ENCODE peak calls at places on chromosome 21, in ten cellular contexts. H, M, A, U, N, J, F, S, P and E are unnamed samples.

GRCh38 chr21:41821756-41822431 is 55.0 kb upstream of the RIPK4 start:
- DNase-seq in H (no peak), S (peak), P (no peak), N (no peak), A (no peak), F (no peak), U (no peak), M (no peak), J (no peak), E (peak)

GRCh38 chr21:31872452-31873274 is at the start of gene HUNK:
- DNase-seq in H (peak), J (peak), M (peak), U (no peak), A (peak), F (peak), S (no peak), N (no peak), P (peak), E (no peak)

GRCh38 chr21:28550057-28550825 is 442.4 kb downstream of the LTN1 start:
- DNase-seq in P (no peak), U (no peak), F (peak), N (no peak), H (no peak), A (no peak), M (peak), S (no peak), J (no peak), E (no peak)

GRCh38 chr21:44687671-44688070 is 5.7 kb upstream of the KRTAP12-1 start:
- DNase-seq in P (no peak), F (no peak), N (no peak), A (no peak), J (no peak), H (peak), U (no peak), S (no peak), M (no peak), E (no peak)

GRCh38 chr21:38810826-38811164 is 5.1 kb downstream of the ETS2 start:
- DNase-seq in H (no peak), J (no peak), S (no peak), P (no peak), F (no peak), A (no peak), N (no peak), U (no peak), M (no peak), E (peak)

GRCh38 chr21:44653656-44654575 is 543 bp downstream of the KRTAP12-4 start:
- DNase-seq in P (no peak), M (no peak), U (peak), H (no peak), S (no peak), F (no peak), A (no peak), N (peak), J (no peak), E (no peak)

GRCh38 chr21:32747396-32747795 is 19.6 kb upstream of the SYNJ1 start:
- DNase-seq in M (no peak), A (no peak), N (no peak), P (no peak), H (no peak), U (no peak), F (no peak), S (no peak), J (no peak), E (no peak)

GRCh38 chr21:36753556-36753955 is 54.6 kb downstream of the SIM2 start:
- DNase-seq in F (peak), N (no peak), M (peak), A (peak), U (no peak), J (no peak), H (no peak), S (no peak), P (no peak), E (no peak)

GRCh38 chr21:35226960-35227741 is 178.0 kb upstream of the RUNX1 start:
- DNase-seq in S (no peak), H (no peak), U (peak), F (no peak), N (peak), A (no peak), M (no peak), J (peak), P (no peak), E (no peak)

GRCh38 chr21:45403825-45404725 is 890 bp upstream of the COL18A1 start:
- DNase-seq in N (no peak), U (no peak), F (peak), H (peak), P (no peak), S (peak), M (peak), A (no peak), J (no peak), E (no peak)

GRCh38 chr21:37551406-37552355 is 185.1 kb downstream of the DYRK1A start:
- DNase-seq in J (no peak), M (no peak), F (peak), P (no peak), N (no peak), U (no peak), S (no peak), A (peak), H (no peak), E (no peak)

GRCh38 chr21:45590726-45591618 is 48.7 kb upstream of the SLC19A1 start:
- DNase-seq in H (peak), A (peak), M (no peak), U (peak), P (no peak), J (peak), F (no peak), S (peak), N (peak), E (peak)

GRCh38 chr21:45600248-45600647 is 43.3 kb upstream of the PCBP3 start:
- DNase-seq in M (no peak), P (no peak), U (no peak), F (no peak), A (no peak), S (peak), H (no peak), J (no peak), N (no peak), E (no peak)

GRCh38 chr21:25561668-25562641 is 45.3 kb downstream of the MRPL39 start:
- DNase-seq in F (peak), J (peak), N (peak), M (peak), P (no peak), S (peak), A (peak), H (peak), U (peak), E (no peak)

GRCh38 chr21:35649186-35649585 is 411.1 kb downstream of the SETD4 start:
- DNase-seq in J (no peak), N (no peak), M (peak), H (no peak), F (peak), S (no peak), P (no peak), A (peak), U (no peak), E (no peak)

GRCh38 chr21:16323586-16323985 is 593.8 kb downstream of the USP25 start:
- DNase-seq in F (peak), S (no peak), A (no peak), H (no peak), U (no peak), N (no peak), M (peak), J (no peak), P (no peak), E (no peak)

GRCh38 chr21:36883532-36884486 is 82.7 kb downstream of the HLCS start:
- DNase-seq in P (no peak), H (no peak), F (peak), S (no peak), M (peak), A (peak), N (no peak), U (no peak), J (no peak), E (no peak)

GRCh38 chr21:35222541-35222941 is 173.4 kb upstream of the RUNX1 start:
- DNase-seq in F (peak), N (no peak), P (no peak), S (no peak), H (no peak), J (no peak), M (no peak), U (no peak), A (peak), E (no peak)

GRCh38 chr21:38768385-38769071 is 37.2 kb upstream of the ETS2 start:
- DNase-seq in J (peak), M (peak), P (no peak), A (peak), F (peak), S (no peak), N (no peak), H (no peak), U (no peak), E (no peak)

GRCh38 chr21:42424848-42425602 is 21.3 kb downstream of the UBASH3A start:
- DNase-seq in S (no peak), P (no peak), U (peak), J (peak), N (peak), F (no peak), M (no peak), H (no peak), A (no peak), E (peak)

GRCh38 chr21:31218830-31219608 is 125.0 kb downstream of the TIAM1 start:
- DNase-seq in J (no peak), U (no peak), A (peak), S (peak), N (no peak), F (no peak), H (no peak), M (peak), P (no peak), E (no peak)

GRCh38 chr21:38474796-38475195 is 23.5 kb downstream of the ERG start:
- DNase-seq in S (no peak), J (no peak), P (no peak), A (no peak), N (no peak), M (no peak), H (no peak), U (no peak), F (no peak), E (no peak)